ENCODE peak calls at places on chromosomes 7 and 10, in eight cellular contexts. One of them, this sample, is unnamed.

GRCh38 chr7:80870806-80871205 is 48.0 kb downstream of the SEMA3C start:
- DNase-seq in GM18507: no peak
- DNase-seq in kidney tubule cell: no peak
- DNase-seq in DND-41: no peak
- DNase-seq in T-helper 1 cell: no peak
- DNase-seq in CD8-positive, alpha-beta T cell: no peak
- DNase-seq in Kasumi-1: no peak
- DNase-seq in astrocyte of the hippocampus: no peak
- DNase-seq in this sample: no peak

GRCh38 chr10:31929260-31929985 is 792 bp upstream of the ARHGAP12 start:
- DNase-seq in GM18507: no peak
- DNase-seq in kidney tubule cell: peak
- DNase-seq in DND-41: peak
- DNase-seq in T-helper 1 cell: peak
- DNase-seq in CD8-positive, alpha-beta T cell: no peak
- DNase-seq in Kasumi-1: peak
- DNase-seq in astrocyte of the hippocampus: peak
- DNase-seq in this sample: no peak

GRCh38 chr7:140079121-140079536 is 16.4 kb upstream of the PARP12 start:
- DNase-seq in GM18507: no peak
- DNase-seq in kidney tubule cell: peak
- DNase-seq in DND-41: no peak
- DNase-seq in T-helper 1 cell: no peak
- DNase-seq in CD8-positive, alpha-beta T cell: no peak
- DNase-seq in Kasumi-1: peak
- DNase-seq in astrocyte of the hippocampus: peak
- DNase-seq in this sample: no peak

GRCh38 chr7:29987083-29987482 is 2.5 kb downstream of the SCRN1 start:
- DNase-seq in GM18507: no peak
- DNase-seq in kidney tubule cell: peak
- DNase-seq in DND-41: no peak
- DNase-seq in T-helper 1 cell: no peak
- DNase-seq in CD8-positive, alpha-beta T cell: no peak
- DNase-seq in Kasumi-1: no peak
- DNase-seq in astrocyte of the hippocampus: peak
- DNase-seq in this sample: no peak

GRCh38 chr10:27041196-27041595 is 59.1 kb downstream of the ANKRD26 start:
- DNase-seq in GM18507: no peak
- DNase-seq in kidney tubule cell: peak
- DNase-seq in DND-41: no peak
- DNase-seq in T-helper 1 cell: no peak
- DNase-seq in CD8-positive, alpha-beta T cell: no peak
- DNase-seq in Kasumi-1: no peak
- DNase-seq in astrocyte of the hippocampus: peak
- DNase-seq in this sample: no peak

GRCh38 chr10:77030915-77031425 is 606.6 kb downstream of the KCNMA1 start:
- DNase-seq in GM18507: no peak
- DNase-seq in kidney tubule cell: no peak
- DNase-seq in DND-41: no peak
- DNase-seq in T-helper 1 cell: no peak
- DNase-seq in CD8-positive, alpha-beta T cell: no peak
- DNase-seq in Kasumi-1: no peak
- DNase-seq in astrocyte of the hippocampus: no peak
- DNase-seq in this sample: no peak

GRCh38 chr7:87057210-87057609 is 2.2 kb downstream of the ELAPOR2 start:
- DNase-seq in GM18507: no peak
- DNase-seq in kidney tubule cell: no peak
- DNase-seq in DND-41: no peak
- DNase-seq in T-helper 1 cell: no peak
- DNase-seq in CD8-positive, alpha-beta T cell: no peak
- DNase-seq in Kasumi-1: no peak
- DNase-seq in astrocyte of the hippocampus: no peak
- DNase-seq in this sample: no peak

GRCh38 chr7:140121321-140121720 is 55.5 kb downstream of the KDM7A start:
- DNase-seq in GM18507: no peak
- DNase-seq in kidney tubule cell: no peak
- DNase-seq in DND-41: no peak
- DNase-seq in T-helper 1 cell: no peak
- DNase-seq in CD8-positive, alpha-beta T cell: no peak
- DNase-seq in Kasumi-1: no peak
- DNase-seq in astrocyte of the hippocampus: peak
- DNase-seq in this sample: no peak

GRCh38 chr10:14603539-14604102 is 171.1 kb downstream of the FAM107B start:
- DNase-seq in GM18507: no peak
- DNase-seq in kidney tubule cell: no peak
- DNase-seq in DND-41: no peak
- DNase-seq in T-helper 1 cell: no peak
- DNase-seq in CD8-positive, alpha-beta T cell: no peak
- DNase-seq in Kasumi-1: peak
- DNase-seq in astrocyte of the hippocampus: peak
- DNase-seq in this sample: no peak

GRCh38 chr10:125172694-125173093 is 12.3 kb upstream of the CTBP2 start:
- DNase-seq in GM18507: no peak
- DNase-seq in kidney tubule cell: no peak
- DNase-seq in DND-41: no peak
- DNase-seq in T-helper 1 cell: no peak
- DNase-seq in CD8-positive, alpha-beta T cell: no peak
- DNase-seq in Kasumi-1: no peak
- DNase-seq in astrocyte of the hippocampus: no peak
- DNase-seq in this sample: no peak

GRCh38 chr7:115008465-115009114 is 86.7 kb downstream of the MDFIC start:
- DNase-seq in GM18507: no peak
- DNase-seq in kidney tubule cell: no peak
- DNase-seq in DND-41: peak
- DNase-seq in T-helper 1 cell: no peak
- DNase-seq in CD8-positive, alpha-beta T cell: no peak
- DNase-seq in Kasumi-1: no peak
- DNase-seq in astrocyte of the hippocampus: peak
- DNase-seq in this sample: no peak

GRCh38 chr7:123615344-123615743 is 13.7 kb downstream of the ASB15 start:
- DNase-seq in GM18507: no peak
- DNase-seq in kidney tubule cell: no peak
- DNase-seq in DND-41: no peak
- DNase-seq in T-helper 1 cell: no peak
- DNase-seq in CD8-positive, alpha-beta T cell: no peak
- DNase-seq in Kasumi-1: no peak
- DNase-seq in astrocyte of the hippocampus: peak
- DNase-seq in this sample: no peak

GRCh38 chr10:125177641-125178640 is 17.6 kb upstream of the CTBP2 start:
- DNase-seq in GM18507: no peak
- DNase-seq in kidney tubule cell: no peak
- DNase-seq in DND-41: no peak
- DNase-seq in T-helper 1 cell: no peak
- DNase-seq in CD8-positive, alpha-beta T cell: no peak
- DNase-seq in Kasumi-1: no peak
- DNase-seq in astrocyte of the hippocampus: no peak
- DNase-seq in this sample: no peak

GRCh38 chr10:97407211-97407951 is 6.2 kb upstream of the RRP12 start:
- DNase-seq in GM18507: peak
- DNase-seq in kidney tubule cell: peak
- DNase-seq in DND-41: peak
- DNase-seq in T-helper 1 cell: peak
- DNase-seq in CD8-positive, alpha-beta T cell: peak
- DNase-seq in Kasumi-1: peak
- DNase-seq in astrocyte of the hippocampus: peak
- DNase-seq in this sample: peak

GRCh38 chr7:41869091-41869490 is 166.2 kb upstream of the INHBA start:
- DNase-seq in GM18507: no peak
- DNase-seq in kidney tubule cell: peak
- DNase-seq in DND-41: no peak
- DNase-seq in T-helper 1 cell: no peak
- DNase-seq in CD8-positive, alpha-beta T cell: no peak
- DNase-seq in Kasumi-1: no peak
- DNase-seq in astrocyte of the hippocampus: no peak
- DNase-seq in this sample: no peak

GRCh38 chr7:101410743-101411476 is 48.2 kb downstream of the COL26A1 start:
- DNase-seq in GM18507: peak
- DNase-seq in kidney tubule cell: peak
- DNase-seq in DND-41: peak
- DNase-seq in T-helper 1 cell: no peak
- DNase-seq in CD8-positive, alpha-beta T cell: peak
- DNase-seq in Kasumi-1: peak
- DNase-seq in astrocyte of the hippocampus: peak
- DNase-seq in this sample: peak